ENCODE peak calls at places on chromosomes 11 and 22, in four cellular contexts. A is neural crest cell, X is tibial nerve, F is GM12865. W is an unnamed sample.

GRCh38 chr11:45655347-45655756 is 10.1 kb downstream of the CHST1 start:
- DNase-seq in X (peak), A (peak), F (peak), W (peak)

GRCh38 chr11:123203934-123204333 is 8.9 kb upstream of the CLMP start:
- DNase-seq in A (no peak), X (no peak), F (no peak), W (no peak)

GRCh38 chr11:6725386-6725896 is 42.3 kb upstream of the MRPL17 start:
- DNase-seq in A (no peak), F (no peak), X (no peak), W (no peak)

GRCh38 chr11:98059488-98059887 is 961.3 kb upstream of the CNTN5 start:
- DNase-seq in F (no peak), A (no peak), X (no peak), W (no peak)

GRCh38 chr11:43434893-43435292 is 76.2 kb downstream of the TTC17 start:
- DNase-seq in X (no peak), A (no peak), F (no peak), W (no peak)

GRCh38 chr11:2818021-2818420 is 67.6 kb downstream of the CDKN1C start:
- DNase-seq in X (no peak), A (no peak), F (no peak), W (no peak)

GRCh38 chr11:69637956-69638871 is 2.7 kb upstream of the CCND1 start:
- DNase-seq in A (peak), F (no peak), X (no peak), W (no peak)

GRCh38 chr22:29524440-29525191 is 28.9 kb downstream of the THOC5 start:
- DNase-seq in A (peak), X (no peak), F (peak), W (no peak)

GRCh38 chr11:34656062-34656720 is 35.3 kb downstream of the EHF start:
- DNase-seq in F (no peak), A (no peak), X (no peak), W (no peak)

GRCh38 chr22:37848587-37849088 is 581 bp upstream of the EIF3L start:
- DNase-seq in A (no peak), F (peak), X (no peak), W (no peak)

GRCh38 chr11:124113890-124114289 is 1.4 kb upstream of the VWA5A start:
- DNase-seq in A (no peak), F (no peak), X (no peak), W (no peak)

GRCh38 chr22:26360169-26360885 is 68.7 kb upstream of the ASPHD2 start:
- DNase-seq in A (peak), F (peak), X (peak), W (peak)

GRCh38 chr11:16804104-16804947 is 65.9 kb downstream of the C11orf58 start:
- DNase-seq in A (no peak), F (no peak), X (no peak), W (no peak)

GRCh38 chr11:69010964-69011623 is 2.0 kb downstream of the MRGPRF start:
- DNase-seq in X (peak), A (peak), F (no peak), W (peak)

GRCh38 chr11:117199061-117199915 is at the start of gene TAGLN:
- DNase-seq in A (peak), F (no peak), X (peak), W (peak)

GRCh38 chr11:72141066-72141465 is 5.5 kb downstream of the FOLR3 start:
- DNase-seq in A (no peak), F (no peak), X (no peak), W (peak)

GRCh38 chr22:35043251-35043931 is 22.6 kb upstream of the ISX start:
- DNase-seq in X (no peak), A (no peak), F (peak), W (no peak)

GRCh38 chr11:11476499-11476898 is 123.4 kb upstream of the CSNK2A3 start:
- DNase-seq in F (no peak), X (no peak), A (no peak), W (no peak)

GRCh38 chr11:11480951-11481350 is 127.9 kb upstream of the CSNK2A3 start:
- DNase-seq in X (no peak), A (no peak), F (no peak), W (no peak)

GRCh38 chr11:11476971-11477645 is 124.1 kb upstream of the CSNK2A3 start:
- DNase-seq in F (no peak), A (no peak), X (no peak), W (no peak)

GRCh38 chr11:11478021-11478420 is 125.0 kb upstream of the CSNK2A3 start:
- DNase-seq in A (no peak), X (no peak), F (no peak), W (no peak)

GRCh38 chr11:11478687-11479086 is 125.6 kb upstream of the CSNK2A3 start:
- DNase-seq in F (no peak), A (no peak), X (no peak), W (no peak)
- TF ChIP-seq CTCF in F (no peak), A (no peak), X (no peak), W (no peak)

GRCh38 chr11:31798057-31799035 is 12.8 kb downstream of the PAX6 start:
- DNase-seq in F (peak), X (no peak), A (no peak), W (no peak)
- TF ChIP-seq CTCF in F (peak), X (no peak), A (peak), W (peak)

GRCh38 chr11:59289782-59290181 is 68.9 kb upstream of the OR5AN1 start:
- DNase-seq in X (no peak), F (no peak), A (no peak), W (no peak)

GRCh38 chr11:59292611-59293010 is 66.1 kb upstream of the OR5AN1 start:
- DNase-seq in F (no peak), X (no peak), A (no peak), W (no peak)

GRCh38 chr11:59291228-59291627 is 67.5 kb upstream of the OR5AN1 start:
- DNase-seq in X (no peak), A (no peak), F (no peak), W (no peak)

GRCh38 chr11:59285716-59286260 is 72.9 kb upstream of the OR5AN1 start:
- DNase-seq in F (no peak), X (no peak), A (no peak), W (no peak)

DNA sequence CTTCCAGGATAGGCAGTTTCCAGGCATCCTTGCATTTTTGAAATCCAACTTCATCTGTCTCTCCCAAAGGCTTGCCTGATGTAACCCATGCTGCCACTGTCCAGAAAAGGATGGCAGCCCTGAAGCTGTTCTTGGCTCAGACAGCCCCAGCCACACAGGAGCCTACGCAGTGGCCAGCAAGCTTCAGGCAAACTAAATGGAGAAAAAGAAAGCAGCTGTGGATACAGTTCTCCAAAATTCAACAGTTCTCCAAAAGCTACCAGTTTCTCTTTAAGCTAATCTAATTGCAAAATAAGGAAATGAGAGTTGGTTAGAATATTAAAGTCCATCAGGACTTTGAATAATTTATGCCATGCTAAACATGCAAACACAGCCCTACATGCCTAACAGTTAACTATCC is 69.3 kb upstream of the OR5AN1 start:
- DNase-seq in X (no peak), F (no peak), A (no peak), W (no peak)
- TF ChIP-seq CTCF in X (no peak), F (no peak), A (no peak), W (no peak)

GRCh38 chr11:127470485-127470884 is 469.9 kb upstream of the KIRREL3 start:
- DNase-seq in F (peak), A (peak), X (no peak), W (no peak)
- TF ChIP-seq CTCF in F (peak), A (peak), X (no peak), W (no peak)

GRCh38 chr22:50203288-50203687 is 2.5 kb downstream of the SELENOO start:
- DNase-seq in X (no peak), F (no peak), A (no peak), W (no peak)

GRCh38 chr22:50200333-50201190 is at the start of gene SELENOO:
- DNase-seq in A (peak), X (peak), F (peak), W (peak)

GRCh38 chr22:50201191-50202129 is 649 bp downstream of the SELENOO start:
- DNase-seq in F (peak), X (no peak), A (no peak), W (no peak)

GRCh38 chr22:50199836-50200332 is 927 bp upstream of the SELENOO start:
- DNase-seq in X (no peak), F (no peak), A (no peak), W (no peak)

DNA sequence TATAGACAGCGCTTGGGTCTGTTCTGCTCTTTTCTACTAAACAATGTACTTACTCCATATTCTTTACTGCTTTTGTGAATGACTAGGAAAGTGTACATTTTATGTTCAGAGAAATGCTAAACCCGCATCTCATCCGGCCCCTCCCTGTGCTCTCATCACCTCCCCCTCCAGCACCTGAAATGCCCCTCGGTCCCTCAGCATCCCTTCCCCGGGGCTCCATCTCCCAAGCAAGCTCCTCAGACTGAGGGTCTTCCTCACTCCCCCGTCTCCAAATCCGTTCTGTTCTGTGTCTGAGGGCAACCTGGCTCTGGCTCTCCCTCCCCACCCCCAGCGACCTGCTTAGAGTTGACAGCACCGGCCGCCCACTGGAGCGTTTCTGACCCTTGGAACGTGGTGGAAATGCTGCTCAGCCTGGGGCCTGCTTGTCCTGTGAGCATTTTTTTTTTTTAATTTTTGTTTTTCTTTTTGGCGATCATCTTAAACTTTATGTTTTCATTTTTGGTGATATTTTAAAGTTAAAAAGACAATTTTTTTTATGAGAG is 1.4 kb downstream of the SELENOO start:
- DNase-seq in A (no peak), F (no peak), X (no peak), W (no peak)
- TF ChIP-seq CTCF in A (no peak), F (no peak), X (no peak), W (no peak)

DNA sequence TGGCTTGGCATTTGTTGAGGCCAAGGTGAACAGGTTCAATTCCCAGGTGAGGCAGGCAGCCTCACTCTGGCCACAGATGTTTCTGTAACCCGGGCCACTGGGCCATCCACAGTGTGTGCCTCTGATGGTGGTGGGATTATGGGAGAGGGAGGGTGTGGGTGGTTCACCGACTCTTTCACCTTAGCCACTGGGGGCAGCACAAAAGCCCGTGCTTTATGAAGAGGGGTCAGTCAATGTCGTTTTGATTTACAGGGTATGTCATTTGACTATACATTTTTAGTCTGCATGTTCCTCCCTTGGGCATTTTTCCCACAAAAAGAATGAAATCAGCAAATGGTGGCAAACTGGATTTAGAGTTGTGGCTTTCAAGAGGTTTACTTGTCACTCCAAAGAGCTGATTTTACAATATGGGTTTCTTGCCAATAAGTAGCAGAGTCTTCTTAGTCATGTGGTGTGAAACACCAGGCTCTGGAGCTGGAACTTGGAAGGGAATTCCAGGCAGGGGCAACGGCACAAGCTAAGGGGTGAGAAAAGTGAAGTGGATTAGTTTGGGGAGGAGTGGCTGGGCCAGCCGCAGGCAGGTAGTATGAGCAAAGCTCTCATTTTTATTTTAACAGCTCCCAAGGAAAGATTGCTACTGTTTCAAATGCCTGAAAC is 217.8 kb upstream of the ZBED5 start:
- DNase-seq in A (no peak), X (no peak), F (no peak), W (no peak)
- TF ChIP-seq CTCF in A (no peak), X (no peak), F (peak), W (no peak)

DNA sequence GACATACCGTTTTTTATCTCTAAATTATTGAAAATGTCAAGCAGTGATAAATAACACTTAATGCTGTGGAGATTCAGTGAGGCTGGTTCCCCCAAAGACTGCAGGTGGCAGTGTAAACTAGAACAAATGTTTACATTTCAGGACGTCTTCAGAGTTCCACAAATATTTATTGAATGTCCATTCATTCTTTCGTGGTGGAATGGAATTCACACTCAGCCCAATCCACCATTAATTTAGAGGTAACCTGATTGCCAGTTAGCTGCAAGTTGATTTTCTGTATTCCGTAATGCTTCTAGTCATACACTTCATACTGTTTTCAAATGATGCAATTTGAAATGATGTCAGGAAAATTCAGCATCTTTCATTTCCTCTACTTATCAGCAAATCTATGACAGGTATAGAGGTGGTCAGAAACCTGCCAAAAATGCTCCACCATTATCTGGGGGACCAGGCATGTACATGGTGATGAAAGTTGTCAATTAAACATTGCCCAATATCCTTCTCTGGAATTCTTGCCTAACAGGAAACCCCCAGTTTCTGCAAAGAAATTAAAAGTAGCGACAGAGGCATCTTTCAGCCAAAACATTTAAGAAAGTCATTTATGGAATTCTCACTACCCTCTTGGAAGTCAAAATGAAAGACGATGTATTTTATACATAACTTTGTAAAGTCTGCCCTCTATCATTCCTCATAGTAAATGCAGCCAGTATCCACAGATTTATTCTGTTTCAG is 94.3 kb upstream of the BMAL1 start:
- DNase-seq in F (peak), A (no peak), X (no peak), W (peak)
- TF ChIP-seq CTCF in F (peak), A (peak), X (peak), W (peak)

GRCh38 chr11:65607614-65608426 is 6.2 kb downstream of the MAP3K11 start:
- DNase-seq in F (no peak), A (no peak), X (no peak), W (no peak)

GRCh38 chr11:65609711-65610110 is 4.3 kb downstream of the MAP3K11 start:
- DNase-seq in F (no peak), A (no peak), X (no peak), W (no peak)

GRCh38 chr11:65604258-65604657 is 8.7 kb upstream of the KCNK7 start:
- DNase-seq in A (no peak), F (no peak), X (no peak), W (no peak)

GRCh38 chr11:65609236-65609635 is 4.8 kb downstream of the MAP3K11 start:
- DNase-seq in A (no peak), F (no peak), X (no peak), W (no peak)

GRCh38 chr11:65606876-65607613 is 7.0 kb downstream of the MAP3K11 start:
- DNase-seq in A (peak), X (peak), F (no peak), W (peak)
- TF ChIP-seq CTCF in A (no peak), X (no peak), F (no peak), W (no peak)

GRCh38 chr11:93689166-93689734 is 27.8 kb downstream of the CEP295 start:
- DNase-seq in X (no peak), F (peak), A (no peak), W (no peak)

GRCh38 chr11:93694586-93694985 is 33.1 kb downstream of the CEP295 start:
- DNase-seq in A (no peak), F (no peak), X (no peak), W (no peak)

GRCh38 chr11:93694109-93694508 is 32.6 kb downstream of the CEP295 start:
- DNase-seq in F (no peak), A (no peak), X (no peak), W (no peak)
- TF ChIP-seq CTCF in F (no peak), A (peak), X (no peak), W (no peak)

DNA sequence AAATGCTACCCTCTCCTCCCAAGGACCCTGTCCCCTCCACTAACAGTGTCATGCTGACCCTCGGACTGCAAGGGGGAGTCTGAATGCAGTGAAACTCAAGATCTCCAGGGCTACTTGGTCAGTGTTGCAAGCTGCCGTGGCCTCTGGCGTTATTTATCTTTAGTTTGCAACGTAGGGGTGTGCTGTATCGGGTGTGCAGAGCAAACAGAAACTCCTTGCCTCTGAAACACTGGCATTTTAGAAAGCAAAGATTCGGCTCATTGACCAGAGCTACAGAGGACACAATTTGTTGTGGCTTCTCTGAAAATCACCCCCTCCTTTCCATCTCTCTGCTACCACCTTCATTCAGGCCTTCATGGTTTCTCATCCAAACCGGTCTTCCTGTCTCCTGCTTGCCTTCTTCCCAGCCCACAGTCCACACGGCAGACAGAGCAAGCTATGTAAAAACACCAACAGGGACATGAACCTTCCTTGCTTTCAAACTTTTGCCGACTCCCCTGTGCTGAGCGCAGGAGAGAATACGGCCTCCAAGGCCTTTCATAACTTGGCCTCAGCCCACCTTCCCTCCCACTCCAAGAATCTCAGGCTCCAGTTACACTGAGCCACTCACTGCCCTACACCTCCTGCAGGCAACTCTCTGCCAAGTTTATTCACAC is 14.9 kb downstream of the FZD4 start:
- DNase-seq in F (no peak), X (peak), A (no peak), W (no peak)
- TF ChIP-seq CTCF in F (no peak), X (no peak), A (no peak), W (peak)